ENCODE peak calls at places on chromosome 19, in six cellular contexts. One of them, this sample, is unnamed.

GRCh38 chr19:3041756-3042517 is 12.9 kb upstream of the TLE2 start:
- DNase-seq in HCEC 1CT: no peak
- DNase-seq in activated naive CD8-positive, alpha-beta T cell treated with anti-CD3 and anti-CD28 coated beads, Interleukin-2, amount 50 U/mL, for 16 hours: no peak
- DNase-seq in breast epithelium: no peak
- DNase-seq in T-helper 9 cell: no peak
- DNase-seq in A549: no peak
- DNase-seq in this sample: no peak

GRCh38 chr19:30111051-30111450 is 169.0 kb downstream of the URI1 start:
- DNase-seq in HCEC 1CT: no peak
- DNase-seq in activated naive CD8-positive, alpha-beta T cell treated with anti-CD3 and anti-CD28 coated beads, Interleukin-2, amount 50 U/mL, for 16 hours: no peak
- DNase-seq in breast epithelium: no peak
- DNase-seq in T-helper 9 cell: no peak
- DNase-seq in A549: no peak
- DNase-seq in this sample: no peak

GRCh38 chr19:51726049-51726448 is 2.3 kb upstream of the HAS1 start:
- DNase-seq in HCEC 1CT: no peak
- DNase-seq in activated naive CD8-positive, alpha-beta T cell treated with anti-CD3 and anti-CD28 coated beads, Interleukin-2, amount 50 U/mL, for 16 hours: no peak
- DNase-seq in breast epithelium: peak
- DNase-seq in T-helper 9 cell: no peak
- DNase-seq in A549: no peak
- DNase-seq in this sample: no peak

GRCh38 chr19:47673426-47673825 is 39.8 kb upstream of the EHD2 start:
- DNase-seq in HCEC 1CT: no peak
- DNase-seq in activated naive CD8-positive, alpha-beta T cell treated with anti-CD3 and anti-CD28 coated beads, Interleukin-2, amount 50 U/mL, for 16 hours: no peak
- DNase-seq in breast epithelium: no peak
- DNase-seq in T-helper 9 cell: no peak
- DNase-seq in A549: no peak
- DNase-seq in this sample: no peak

GRCh38 chr19:18284710-18285430 is 3.4 kb upstream of the JUND start:
- DNase-seq in HCEC 1CT: no peak
- DNase-seq in activated naive CD8-positive, alpha-beta T cell treated with anti-CD3 and anti-CD28 coated beads, Interleukin-2, amount 50 U/mL, for 16 hours: no peak
- DNase-seq in breast epithelium: no peak
- DNase-seq in T-helper 9 cell: no peak
- DNase-seq in A549: no peak
- DNase-seq in this sample: no peak

GRCh38 chr19:49596407-49596806 is 5.4 kb downstream of the PRR12 start:
- DNase-seq in HCEC 1CT: no peak
- DNase-seq in activated naive CD8-positive, alpha-beta T cell treated with anti-CD3 and anti-CD28 coated beads, Interleukin-2, amount 50 U/mL, for 16 hours: no peak
- DNase-seq in breast epithelium: no peak
- DNase-seq in T-helper 9 cell: no peak
- DNase-seq in A549: no peak
- DNase-seq in this sample: no peak

GRCh38 chr19:27767234-27767633 is 1445.7 kb downstream of the UQCRFS1 start:
- DNase-seq in HCEC 1CT: no peak
- DNase-seq in activated naive CD8-positive, alpha-beta T cell treated with anti-CD3 and anti-CD28 coated beads, Interleukin-2, amount 50 U/mL, for 16 hours: no peak
- DNase-seq in breast epithelium: no peak
- DNase-seq in T-helper 9 cell: no peak
- DNase-seq in A549: no peak
- DNase-seq in this sample: no peak

GRCh38 chr19:13765395-13766094 is 1.2 kb downstream of the MRI1 start:
- DNase-seq in HCEC 1CT: no peak
- DNase-seq in activated naive CD8-positive, alpha-beta T cell treated with anti-CD3 and anti-CD28 coated beads, Interleukin-2, amount 50 U/mL, for 16 hours: no peak
- DNase-seq in breast epithelium: no peak
- DNase-seq in T-helper 9 cell: no peak
- DNase-seq in A549: no peak
- DNase-seq in this sample: no peak

GRCh38 chr19:5953680-5954213 is 24.2 kb downstream of the RANBP3 start:
- DNase-seq in HCEC 1CT: no peak
- DNase-seq in activated naive CD8-positive, alpha-beta T cell treated with anti-CD3 and anti-CD28 coated beads, Interleukin-2, amount 50 U/mL, for 16 hours: no peak
- DNase-seq in breast epithelium: no peak
- DNase-seq in T-helper 9 cell: no peak
- DNase-seq in A549: no peak
- DNase-seq in this sample: no peak

GRCh38 chr19:29812080-29812880 is 489 bp downstream of the CCNE1 start:
- DNase-seq in HCEC 1CT: no peak
- DNase-seq in activated naive CD8-positive, alpha-beta T cell treated with anti-CD3 and anti-CD28 coated beads, Interleukin-2, amount 50 U/mL, for 16 hours: no peak
- DNase-seq in breast epithelium: no peak
- DNase-seq in T-helper 9 cell: peak
- DNase-seq in A549: no peak
- DNase-seq in this sample: no peak

GRCh38 chr19:30968210-30968609 is 381.0 kb downstream of the TSHZ3 start:
- DNase-seq in HCEC 1CT: no peak
- DNase-seq in activated naive CD8-positive, alpha-beta T cell treated with anti-CD3 and anti-CD28 coated beads, Interleukin-2, amount 50 U/mL, for 16 hours: no peak
- DNase-seq in breast epithelium: no peak
- DNase-seq in T-helper 9 cell: no peak
- DNase-seq in A549: no peak
- DNase-seq in this sample: no peak

GRCh38 chr19:11203194-11204075 is 6.1 kb upstream of the KANK2 start:
- DNase-seq in HCEC 1CT: peak
- DNase-seq in activated naive CD8-positive, alpha-beta T cell treated with anti-CD3 and anti-CD28 coated beads, Interleukin-2, amount 50 U/mL, for 16 hours: no peak
- DNase-seq in breast epithelium: peak
- DNase-seq in T-helper 9 cell: peak
- DNase-seq in A549: peak
- DNase-seq in this sample: no peak

GRCh38 chr19:18194554-18195238 is 1.7 kb downstream of the MPV17L2 start:
- DNase-seq in HCEC 1CT: no peak
- DNase-seq in activated naive CD8-positive, alpha-beta T cell treated with anti-CD3 and anti-CD28 coated beads, Interleukin-2, amount 50 U/mL, for 16 hours: no peak
- DNase-seq in breast epithelium: peak
- DNase-seq in T-helper 9 cell: no peak
- DNase-seq in A549: no peak
- DNase-seq in this sample: peak

GRCh38 chr19:19539738-19540703 is 2.0 kb downstream of the CILP2 start:
- DNase-seq in HCEC 1CT: no peak
- DNase-seq in activated naive CD8-positive, alpha-beta T cell treated with anti-CD3 and anti-CD28 coated beads, Interleukin-2, amount 50 U/mL, for 16 hours: peak
- DNase-seq in breast epithelium: no peak
- DNase-seq in T-helper 9 cell: peak
- DNase-seq in A549: no peak
- DNase-seq in this sample: peak

GRCh38 chr19:55670280-55671053 is 4.6 kb upstream of the EPN1 start:
- DNase-seq in HCEC 1CT: no peak
- DNase-seq in activated naive CD8-positive, alpha-beta T cell treated with anti-CD3 and anti-CD28 coated beads, Interleukin-2, amount 50 U/mL, for 16 hours: no peak
- DNase-seq in breast epithelium: no peak
- DNase-seq in T-helper 9 cell: no peak
- DNase-seq in A549: no peak
- DNase-seq in this sample: no peak

GRCh38 chr19:33407716-33408115 is 34.2 kb downstream of the CEBPG start:
- DNase-seq in HCEC 1CT: no peak
- DNase-seq in activated naive CD8-positive, alpha-beta T cell treated with anti-CD3 and anti-CD28 coated beads, Interleukin-2, amount 50 U/mL, for 16 hours: no peak
- DNase-seq in breast epithelium: no peak
- DNase-seq in T-helper 9 cell: no peak
- DNase-seq in A549: no peak
- DNase-seq in this sample: no peak

GRCh38 chr19:39240421-39240820 is 4.4 kb downstream of the IFNL3 start:
- DNase-seq in HCEC 1CT: no peak
- DNase-seq in activated naive CD8-positive, alpha-beta T cell treated with anti-CD3 and anti-CD28 coated beads, Interleukin-2, amount 50 U/mL, for 16 hours: no peak
- DNase-seq in breast epithelium: no peak
- DNase-seq in T-helper 9 cell: no peak
- DNase-seq in A549: no peak
- DNase-seq in this sample: no peak

GRCh38 chr19:46461537-46461936 is 9.8 kb downstream of the PNMA8A start:
- DNase-seq in HCEC 1CT: no peak
- DNase-seq in activated naive CD8-positive, alpha-beta T cell treated with anti-CD3 and anti-CD28 coated beads, Interleukin-2, amount 50 U/mL, for 16 hours: no peak
- DNase-seq in breast epithelium: peak
- DNase-seq in T-helper 9 cell: no peak
- DNase-seq in A549: no peak
- DNase-seq in this sample: no peak

GRCh38 chr19:3852614-3853254 is 16.1 kb downstream of the ZFR2 start:
- DNase-seq in HCEC 1CT: peak
- DNase-seq in activated naive CD8-positive, alpha-beta T cell treated with anti-CD3 and anti-CD28 coated beads, Interleukin-2, amount 50 U/mL, for 16 hours: no peak
- DNase-seq in breast epithelium: no peak
- DNase-seq in T-helper 9 cell: peak
- DNase-seq in A549: peak
- DNase-seq in this sample: peak

GRCh38 chr19:54172764-54173699 is at the start of gene TMC4:
- DNase-seq in HCEC 1CT: no peak
- DNase-seq in activated naive CD8-positive, alpha-beta T cell treated with anti-CD3 and anti-CD28 coated beads, Interleukin-2, amount 50 U/mL, for 16 hours: no peak
- DNase-seq in breast epithelium: peak
- DNase-seq in T-helper 9 cell: no peak
- DNase-seq in A549: no peak
- DNase-seq in this sample: no peak

GRCh38 chr19:48999481-49000325 is 6.0 kb downstream of the RUVBL2 start:
- DNase-seq in HCEC 1CT: peak
- DNase-seq in activated naive CD8-positive, alpha-beta T cell treated with anti-CD3 and anti-CD28 coated beads, Interleukin-2, amount 50 U/mL, for 16 hours: peak
- DNase-seq in breast epithelium: no peak
- DNase-seq in T-helper 9 cell: peak
- DNase-seq in A549: peak
- DNase-seq in this sample: peak

This sample was measured in CD8-positive, alpha-beta memory T cell.